ENCODE peak calls at places on chromosomes 6 and 20, in four cellular contexts. Q is NCI-H1694, N is mammary epithelial cell, U is hypothalamus. Y is an unnamed sample.

GRCh38 chr6:53347921-53348435 is 772 bp downstream of the ELOVL5 start:
- DNase-seq in Q (peak), N (peak), U (peak), Y (peak)

GRCh38 chr6:129709451-129709908 is 497 bp downstream of the ARHGAP18 start:
- DNase-seq in Q (no peak), N (no peak), U (no peak), Y (peak)

GRCh38 chr20:38252292-38253288 is 7.9 kb downstream of the KIAA1755 start:
- DNase-seq in Q (no peak), N (no peak), U (peak), Y (no peak)

GRCh38 chr6:79713701-79714322 is 82.7 kb downstream of the SH3BGRL2 start:
- DNase-seq in Q (peak), N (peak), U (no peak), Y (peak)

GRCh38 chr6:14984454-14984853 is 261.4 kb upstream of the JARID2 start:
- DNase-seq in Q (no peak), N (no peak), U (no peak), Y (peak)

GRCh38 chr20:38617011-38617829 is 15.6 kb downstream of the ARHGAP40 start:
- DNase-seq in Q (no peak), N (peak), U (no peak), Y (peak)

GRCh38 chr6:45590751-45591184 is 213.0 kb upstream of the SUPT3H start:
- DNase-seq in Q (no peak), N (no peak), U (no peak), Y (peak)

GRCh38 chr6:16243055-16243454 is 4.7 kb downstream of the GMPR start:
- DNase-seq in Q (no peak), N (peak), U (no peak), Y (peak)

GRCh38 chr6:22681761-22682160 is 112.4 kb downstream of the HDGFL1 start:
- DNase-seq in Q (no peak), N (no peak), U (no peak), Y (no peak)

GRCh38 chr6:44653761-44654218 is 266.3 kb downstream of the CDC5L start:
- DNase-seq in Q (no peak), N (no peak), U (no peak), Y (no peak)

Y was measured in MCF 10A.